ENCODE peak calls at places on chromosomes 13 and 19, in eight cellular contexts. H is mucosa of gallbladder; S is anterior cingulate cortex; W is activated CD4-positive, CD25-positive, alpha-beta regulatory T cell; Y is HEK293T; M is Calu3; C is ELR; I is COR-L47. K is an unnamed sample.

GRCh38 chr13:94556646-94557045 is 39.3 kb downstream of the TGDS start:
- DNase-seq in I (no peak), W (no peak), S (no peak), M (no peak), Y (no peak), C (no peak), H (no peak), K (no peak)

GRCh38 chr13:98918771-98919170 is 59.1 kb downstream of the DOCK9 start:
- DNase-seq in M (no peak), S (no peak), W (no peak), Y (no peak), C (no peak), H (no peak), I (no peak), K (no peak)

GRCh38 chr19:45164577-45165335 is 4.0 kb upstream of the NKPD1 start:
- DNase-seq in Y (no peak), C (peak; percentile 64), M (peak; percentile 87), W (no peak), S (no peak), I (no peak), H (peak; percentile 75), K (peak; percentile 74)

GRCh38 chr13:91056746-91057145 is 290.7 kb upstream of the MIR17HG start:
- DNase-seq in H (no peak), Y (no peak), W (no peak), C (no peak), I (no peak), M (no peak), S (no peak), K (no peak)

GRCh38 chr13:77896536-77896935 is 22.1 kb downstream of the EDNRB start:
- DNase-seq in I (no peak), S (no peak), M (no peak), W (no peak), H (no peak), Y (no peak), C (peak; percentile 55), K (peak; percentile 18)

GRCh38 chr19:39871886-39872866 is 26.0 kb upstream of the FBL start:
- DNase-seq in W (no peak), M (no peak), Y (no peak), H (no peak), I (no peak), C (no peak), S (no peak), K (no peak)

GRCh38 chr19:39377373-39378362 is 13.2 kb downstream of the PAF1 start:
- DNase-seq in H (no peak), M (no peak), Y (no peak), W (no peak), C (no peak), I (no peak), S (no peak), K (no peak)

GRCh38 chr13:43431279-43431678 is 355.5 kb downstream of the ENOX1 start:
- DNase-seq in S (no peak), C (no peak), Y (no peak), H (no peak), M (peak; percentile 6), W (no peak), I (no peak), K (no peak)

GRCh38 chr13:40492511-40492910 is 173.9 kb downstream of the FOXO1 start:
- DNase-seq in S (peak; percentile 7), W (no peak), M (no peak), C (no peak), Y (no peak), H (no peak), I (no peak), K (no peak)

GRCh38 chr13:21427741-21428140 is 31.4 kb downstream of the ZDHHC20 start:
- DNase-seq in C (no peak), Y (no peak), I (no peak), W (no peak), S (no peak), M (no peak), H (no peak), K (no peak)

GRCh38 chr19:29872224-29872731 is 60.5 kb downstream of the CCNE1 start:
- DNase-seq in Y (no peak), H (no peak), S (no peak), W (no peak), M (no peak), I (no peak), C (peak; percentile 25), K (peak; percentile 53)

GRCh38 chr19:3580156-3580955 is 4.9 kb upstream of the GIPC3 start:
- DNase-seq in Y (no peak), C (peak; percentile 97), M (no peak), W (no peak), S (peak; percentile 23), H (no peak), I (no peak), K (peak; percentile 81)

GRCh38 chr13:44206429-44206828 is 167.2 kb upstream of the SERP2 start:
- DNase-seq in H (no peak), C (no peak), S (no peak), Y (no peak), W (no peak), I (no peak), M (no peak), K (no peak)

GRCh38 chr19:18428837-18429674 is 8.9 kb downstream of the ISYNA1 start:
- DNase-seq in Y (peak; percentile 87), W (peak; percentile 73), H (peak; percentile 67), S (peak; percentile 80), M (no peak), I (peak; percentile 93), C (peak; percentile 89), K (peak; percentile 95)

GRCh38 chr13:51557875-51558604 is 26.2 kb upstream of the WDFY2 start:
- DNase-seq in Y (no peak), H (no peak), I (no peak), S (no peak), C (peak; percentile 90), M (no peak), W (no peak), K (peak; percentile 74)

GRCh38 chr19:53055117-53055516 is 10.6 kb downstream of the ERVV-2 start:
- DNase-seq in H (no peak), I (no peak), C (peak; percentile 3), M (no peak), Y (no peak), W (no peak), S (no peak), K (no peak)

GRCh38 chr13:70856025-70856424 is 747.8 kb upstream of the KLHL1 start:
- DNase-seq in Y (no peak), I (no peak), W (no peak), M (no peak), C (no peak), S (no peak), H (no peak), K (no peak)

GRCh38 chr19:1269478-1270167 is 491 bp downstream of the CIRBP start:
- DNase-seq in H (peak; percentile 87), M (peak; percentile 87), C (peak; percentile 88), I (peak; percentile 80), W (peak; percentile 81), S (peak; percentile 80), Y (peak; percentile 73), K (peak; percentile 92)

GRCh38 chr19:49506575-49507105 is 5.8 kb upstream of the FCGRT start:
- DNase-seq in S (no peak), M (peak; percentile 77), H (no peak), I (peak; percentile 4), W (peak; percentile 52), Y (peak; percentile 79), C (peak; percentile 70), K (peak; percentile 66)

GRCh38 chr19:46841458-46842083 is 9.1 kb downstream of the AP2S1 start:
- DNase-seq in I (no peak), M (peak; percentile 40), C (peak; percentile 69), W (no peak), S (peak; percentile 15), Y (no peak), H (no peak), K (no peak)

GRCh38 chr19:43441736-43442135 is 23.7 kb downstream of the LYPD3 start:
- DNase-seq in H (no peak), Y (no peak), W (no peak), C (no peak), M (no peak), S (no peak), I (no peak), K (no peak)

GRCh38 chr19:5882421-5882968 is 12.2 kb upstream of the FUT5 start:
- DNase-seq in Y (no peak), W (no peak), C (no peak), H (no peak), M (no peak), I (no peak), S (no peak), K (no peak)

GRCh38 chr19:35061583-35062373 is 20.3 kb downstream of the HPN start:
- DNase-seq in C (peak; percentile 44), I (no peak), S (no peak), Y (no peak), H (no peak), M (no peak), W (no peak), K (no peak)

GRCh38 chr19:54309811-54310210 is 3.2 kb downstream of the LILRA5 start:
- DNase-seq in C (no peak), Y (no peak), W (no peak), M (no peak), I (no peak), S (no peak), H (no peak), K (no peak)

GRCh38 chr19:1407662-1408299 is 395 bp downstream of the DAZAP1 start:
- DNase-seq in H (no peak), M (peak; percentile 20), S (no peak), W (peak; percentile 54), Y (no peak), I (no peak), C (peak; percentile 30), K (peak; percentile 68)

GRCh38 chr19:6890421-6890913 is 3.1 kb downstream of the ADGRE1 start:
- DNase-seq in I (no peak), Y (no peak), H (no peak), S (no peak), W (no peak), M (no peak), C (no peak), K (no peak)

GRCh38 chr13:114140909-114141255 is 8.5 kb upstream of the RASA3 start:
- DNase-seq in M (no peak), W (peak; percentile 38), C (no peak), H (no peak), Y (no peak), I (no peak), S (no peak), K (no peak)

GRCh38 chr13:49220035-49220855 is at the start of gene MLNR:
- DNase-seq in I (peak; percentile 16), C (no peak), H (no peak), S (no peak), Y (peak; percentile 73), W (peak; percentile 20), M (peak; percentile 62), K (peak; percentile 68)

GRCh38 chr13:110126391-110126961 is 180.5 kb downstream of the COL4A1 start:
- DNase-seq in C (peak; percentile 98), M (no peak), W (no peak), H (peak; percentile 32), I (peak; percentile 22), S (peak; percentile 25), Y (no peak), K (peak; percentile 85)

GRCh38 chr19:5805465-5806132 is 732 bp downstream of the NRTN start:
- DNase-seq in W (peak; percentile 56), M (peak; percentile 88), I (peak; percentile 79), S (peak; percentile 15), H (peak; percentile 67), C (peak; percentile 67), Y (peak; percentile 85), K (peak; percentile 76)

GRCh38 chr19:47447470-47448359 is 24.0 kb downstream of the SLC8A2 start:
- DNase-seq in M (peak; percentile 44), C (peak; percentile 34), S (peak; percentile 64), H (peak; percentile 77), Y (peak; percentile 97), I (no peak), W (peak; percentile 23), K (peak; percentile 65)

GRCh38 chr13:67440240-67440639 is 210.1 kb upstream of the PCDH9 start:
- DNase-seq in C (no peak), I (no peak), H (no peak), S (no peak), Y (no peak), M (no peak), W (no peak), K (no peak)

GRCh38 chr19:35756373-35757230 is at the start of gene HSPB6:
- DNase-seq in I (no peak), W (no peak), S (peak; percentile 29), H (peak; percentile 65), M (no peak), Y (no peak), C (peak; percentile 58), K (peak; percentile 35)

GRCh38 chr19:18756896-18757295 is 34.2 kb downstream of the COMP start:
- DNase-seq in H (no peak), C (no peak), I (peak; percentile 12), M (no peak), Y (no peak), S (no peak), W (no peak), K (no peak)

K was measured in AG20443.